ENCODE peak calls at places on chromosomes 7 and 10, in six cellular contexts. One of them, this sample, is unnamed.
A peak's percentile ranks its signal among the peaks of the same experiment; 100 is the strongest.

GRCh38 chr7:47556511-47557180 is 25.3 kb downstream of the TNS3 start:
- DNase-seq in cardiac muscle cell: no peak
- DNase-seq in right cardiac atrium: no peak
- DNase-seq in coronary artery: no peak
- DNase-seq in fibroblast of the aortic adventitia: no peak
- DNase-seq in fibroblast of lung: no peak
- DNase-seq in this sample: no peak

GRCh38 chr7:127655720-127656119 is 3.7 kb downstream of the SND1 start:
- DNase-seq in cardiac muscle cell: no peak
- DNase-seq in right cardiac atrium: no peak
- DNase-seq in coronary artery: no peak
- DNase-seq in fibroblast of the aortic adventitia: no peak
- DNase-seq in fibroblast of lung: no peak
- DNase-seq in this sample: no peak

GRCh38 chr7:106819546-106819945 is 45.5 kb upstream of the PIK3CG start:
- DNase-seq in cardiac muscle cell: no peak
- DNase-seq in right cardiac atrium: no peak
- DNase-seq in coronary artery: no peak
- DNase-seq in fibroblast of the aortic adventitia: no peak
- DNase-seq in fibroblast of lung: no peak
- DNase-seq in this sample: no peak

GRCh38 chr10:92087750-92088395 is 164.3 kb downstream of the BTAF1 start:
- DNase-seq in cardiac muscle cell: peak; percentile 85
- DNase-seq in right cardiac atrium: peak; percentile 61
- DNase-seq in coronary artery: no peak
- DNase-seq in fibroblast of the aortic adventitia: peak; percentile 89
- DNase-seq in fibroblast of lung: peak; percentile 86
- DNase-seq in this sample: peak; percentile 97

GRCh38 chr10:126956712-126957108 is 51.5 kb downstream of the DOCK1 start:
- DNase-seq in cardiac muscle cell: no peak
- DNase-seq in right cardiac atrium: no peak
- DNase-seq in coronary artery: no peak
- DNase-seq in fibroblast of the aortic adventitia: no peak
- DNase-seq in fibroblast of lung: no peak
- DNase-seq in this sample: no peak

GRCh38 chr7:95544174-95544573 is 52.1 kb downstream of the PDK4 start:
- DNase-seq in cardiac muscle cell: no peak
- DNase-seq in right cardiac atrium: no peak
- DNase-seq in coronary artery: no peak
- DNase-seq in fibroblast of the aortic adventitia: no peak
- DNase-seq in fibroblast of lung: peak; percentile 11
- DNase-seq in this sample: no peak

GRCh38 chr10:120266037-120266436 is 191.0 kb upstream of the PLPP4 start:
- DNase-seq in cardiac muscle cell: no peak
- DNase-seq in right cardiac atrium: no peak
- DNase-seq in coronary artery: no peak
- DNase-seq in fibroblast of the aortic adventitia: no peak
- DNase-seq in fibroblast of lung: no peak
- DNase-seq in this sample: no peak

GRCh38 chr10:76133597-76134255 is 702.3 kb downstream of the LRMDA start:
- DNase-seq in cardiac muscle cell: no peak
- DNase-seq in right cardiac atrium: no peak
- DNase-seq in coronary artery: no peak
- DNase-seq in fibroblast of the aortic adventitia: no peak
- DNase-seq in fibroblast of lung: no peak
- DNase-seq in this sample: no peak

GRCh38 chr7:23369695-23370404 is 70.7 kb downstream of the MALSU1 start:
- DNase-seq in cardiac muscle cell: no peak
- DNase-seq in right cardiac atrium: no peak
- DNase-seq in coronary artery: no peak
- DNase-seq in fibroblast of the aortic adventitia: no peak
- DNase-seq in fibroblast of lung: no peak
- DNase-seq in this sample: peak; percentile 10

GRCh38 chr7:5997210-5997808 is 11.5 kb downstream of the PMS2 start:
- DNase-seq in cardiac muscle cell: peak; percentile 79
- DNase-seq in right cardiac atrium: no peak
- DNase-seq in coronary artery: no peak
- DNase-seq in fibroblast of the aortic adventitia: peak; percentile 82
- DNase-seq in fibroblast of lung: peak; percentile 77
- DNase-seq in this sample: peak; percentile 53

GRCh38 chr7:17725761-17726160 is 214.5 kb downstream of the SNX13 start:
- DNase-seq in cardiac muscle cell: peak; percentile 6
- DNase-seq in right cardiac atrium: no peak
- DNase-seq in coronary artery: no peak
- DNase-seq in fibroblast of the aortic adventitia: peak; percentile 46
- DNase-seq in fibroblast of lung: peak; percentile 51
- DNase-seq in this sample: no peak

GRCh38 chr7:155144371-155144770 is 74.2 kb downstream of the HTR5A start:
- DNase-seq in cardiac muscle cell: no peak
- DNase-seq in right cardiac atrium: no peak
- DNase-seq in coronary artery: no peak
- DNase-seq in fibroblast of the aortic adventitia: no peak
- DNase-seq in fibroblast of lung: no peak
- DNase-seq in this sample: no peak

GRCh38 chr10:4450981-4451501 is 375.0 kb upstream of the AKR1E2 start:
- DNase-seq in cardiac muscle cell: peak; percentile 85
- DNase-seq in right cardiac atrium: no peak
- DNase-seq in coronary artery: no peak
- DNase-seq in fibroblast of the aortic adventitia: peak; percentile 85
- DNase-seq in fibroblast of lung: peak; percentile 82
- DNase-seq in this sample: peak; percentile 71

GRCh38 chr7:2614646-2615330 is 17.0 kb upstream of the TTYH3 start:
- DNase-seq in cardiac muscle cell: no peak
- DNase-seq in right cardiac atrium: peak; percentile 63
- DNase-seq in coronary artery: no peak
- DNase-seq in fibroblast of the aortic adventitia: peak; percentile 26
- DNase-seq in fibroblast of lung: no peak
- DNase-seq in this sample: no peak
- H3K4me3 ChIP-seq in cardiac muscle cell: no peak overlapping the region
- H3K4me3 ChIP-seq in right cardiac atrium: no peak overlapping the region
- H3K4me3 ChIP-seq in coronary artery: peak overlapping the region; percentile 32
- H3K4me3 ChIP-seq in fibroblast of the aortic adventitia: no peak overlapping the region
- H3K4me3 ChIP-seq in fibroblast of lung: no peak overlapping the region
- H3K4me3 ChIP-seq in this sample: no peak overlapping the region

GRCh38 chr7:21318916-21319270 is 109.0 kb upstream of the SP4 start:
- DNase-seq in cardiac muscle cell: no peak
- DNase-seq in right cardiac atrium: no peak
- DNase-seq in coronary artery: no peak
- DNase-seq in fibroblast of the aortic adventitia: no peak
- DNase-seq in fibroblast of lung: no peak
- DNase-seq in this sample: no peak
- H3K4me3 ChIP-seq in cardiac muscle cell: no peak overlapping the region
- H3K4me3 ChIP-seq in right cardiac atrium: no peak overlapping the region
- H3K4me3 ChIP-seq in coronary artery: no peak overlapping the region
- H3K4me3 ChIP-seq in fibroblast of the aortic adventitia: no peak overlapping the region
- H3K4me3 ChIP-seq in fibroblast of lung: no peak overlapping the region
- H3K4me3 ChIP-seq in this sample: no peak overlapping the region

DNA sequence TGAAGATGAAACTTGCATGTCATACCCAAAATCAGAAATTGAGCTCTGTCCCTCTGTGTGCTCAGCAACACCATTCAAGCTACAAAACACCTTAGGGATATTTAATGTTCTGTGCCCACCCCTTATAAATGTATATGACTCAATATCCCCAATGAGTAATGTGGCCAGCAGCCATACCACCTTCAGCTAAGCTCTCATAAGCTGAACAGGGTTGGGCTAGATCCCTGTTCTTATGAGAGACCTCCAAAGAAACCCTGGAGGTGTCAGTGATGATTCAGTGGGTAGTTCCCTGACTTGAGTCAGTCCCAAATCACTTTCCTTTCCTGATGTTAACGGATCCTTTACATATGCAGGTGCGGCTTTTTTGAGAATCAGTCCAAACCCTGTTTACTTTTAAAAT is 253.8 kb downstream of the CREB5 start:
- DNase-seq in cardiac muscle cell: no peak
- DNase-seq in right cardiac atrium: no peak
- DNase-seq in coronary artery: no peak
- DNase-seq in fibroblast of the aortic adventitia: peak; percentile 17
- DNase-seq in fibroblast of lung: peak; percentile 12
- DNase-seq in this sample: no peak
- H3K4me3 ChIP-seq in cardiac muscle cell: no peak overlapping the region
- H3K4me3 ChIP-seq in right cardiac atrium: no peak overlapping the region
- H3K4me3 ChIP-seq in coronary artery: no peak overlapping the region
- H3K4me3 ChIP-seq in fibroblast of the aortic adventitia: no peak overlapping the region
- H3K4me3 ChIP-seq in fibroblast of lung: no peak overlapping the region
- H3K4me3 ChIP-seq in this sample: no peak overlapping the region

GRCh38 chr7:101948650-101949049 is 131.2 kb downstream of the CUX1 start:
- DNase-seq in cardiac muscle cell: no peak
- DNase-seq in right cardiac atrium: no peak
- DNase-seq in coronary artery: no peak
- DNase-seq in fibroblast of the aortic adventitia: no peak
- DNase-seq in fibroblast of lung: no peak
- DNase-seq in this sample: no peak

GRCh38 chr7:101944611-101945010 is 127.2 kb downstream of the CUX1 start:
- DNase-seq in cardiac muscle cell: no peak
- DNase-seq in right cardiac atrium: no peak
- DNase-seq in coronary artery: no peak
- DNase-seq in fibroblast of the aortic adventitia: no peak
- DNase-seq in fibroblast of lung: no peak
- DNase-seq in this sample: no peak

GRCh38 chr7:101950450-101951119 is 133.2 kb downstream of the CUX1 start:
- DNase-seq in cardiac muscle cell: peak; percentile 88
- DNase-seq in right cardiac atrium: no peak
- DNase-seq in coronary artery: no peak
- DNase-seq in fibroblast of the aortic adventitia: peak; percentile 82
- DNase-seq in fibroblast of lung: peak; percentile 90
- DNase-seq in this sample: peak; percentile 84

GRCh38 chr7:101945034-101945758 is 127.8 kb downstream of the CUX1 start:
- DNase-seq in cardiac muscle cell: no peak
- DNase-seq in right cardiac atrium: no peak
- DNase-seq in coronary artery: no peak
- DNase-seq in fibroblast of the aortic adventitia: no peak
- DNase-seq in fibroblast of lung: no peak
- DNase-seq in this sample: no peak

GRCh38 chr7:101947899-101948298 is 130.5 kb downstream of the CUX1 start:
- DNase-seq in cardiac muscle cell: peak; percentile 58
- DNase-seq in right cardiac atrium: peak; percentile 90
- DNase-seq in coronary artery: no peak
- DNase-seq in fibroblast of the aortic adventitia: peak; percentile 26
- DNase-seq in fibroblast of lung: peak; percentile 33
- DNase-seq in this sample: peak; percentile 65
- H3K4me3 ChIP-seq in cardiac muscle cell: no peak overlapping the region
- H3K4me3 ChIP-seq in right cardiac atrium: no peak overlapping the region
- H3K4me3 ChIP-seq in coronary artery: peak overlapping the region; percentile 34
- H3K4me3 ChIP-seq in fibroblast of the aortic adventitia: no peak overlapping the region
- H3K4me3 ChIP-seq in fibroblast of lung: no peak overlapping the region
- H3K4me3 ChIP-seq in this sample: no peak overlapping the region

GRCh38 chr10:44030132-44030531 is 354.8 kb downstream of the CXCL12 start:
- DNase-seq in cardiac muscle cell: no peak
- DNase-seq in right cardiac atrium: no peak
- DNase-seq in coronary artery: no peak
- DNase-seq in fibroblast of the aortic adventitia: peak; percentile 5
- DNase-seq in fibroblast of lung: no peak
- DNase-seq in this sample: peak; percentile 84
- H3K4me3 ChIP-seq in cardiac muscle cell: no peak overlapping the region
- H3K4me3 ChIP-seq in right cardiac atrium: no peak overlapping the region
- H3K4me3 ChIP-seq in coronary artery: no peak overlapping the region
- H3K4me3 ChIP-seq in fibroblast of the aortic adventitia: no peak overlapping the region
- H3K4me3 ChIP-seq in fibroblast of lung: no peak overlapping the region
- H3K4me3 ChIP-seq in this sample: no peak overlapping the region

GRCh38 chr10:33341638-33342037 is 7.2 kb upstream of the NRP1 start:
- DNase-seq in cardiac muscle cell: no peak
- DNase-seq in right cardiac atrium: no peak
- DNase-seq in coronary artery: no peak
- DNase-seq in fibroblast of the aortic adventitia: peak; percentile 66
- DNase-seq in fibroblast of lung: peak; percentile 70
- DNase-seq in this sample: no peak
- H3K4me3 ChIP-seq in cardiac muscle cell: no peak overlapping the region
- H3K4me3 ChIP-seq in right cardiac atrium: peak overlapping the region; percentile 15
- H3K4me3 ChIP-seq in coronary artery: peak overlapping the region; percentile 4
- H3K4me3 ChIP-seq in fibroblast of the aortic adventitia: peak overlapping the region; percentile 34
- H3K4me3 ChIP-seq in fibroblast of lung: peak overlapping the region; percentile 49
- H3K4me3 ChIP-seq in this sample: no peak overlapping the region

DNA sequence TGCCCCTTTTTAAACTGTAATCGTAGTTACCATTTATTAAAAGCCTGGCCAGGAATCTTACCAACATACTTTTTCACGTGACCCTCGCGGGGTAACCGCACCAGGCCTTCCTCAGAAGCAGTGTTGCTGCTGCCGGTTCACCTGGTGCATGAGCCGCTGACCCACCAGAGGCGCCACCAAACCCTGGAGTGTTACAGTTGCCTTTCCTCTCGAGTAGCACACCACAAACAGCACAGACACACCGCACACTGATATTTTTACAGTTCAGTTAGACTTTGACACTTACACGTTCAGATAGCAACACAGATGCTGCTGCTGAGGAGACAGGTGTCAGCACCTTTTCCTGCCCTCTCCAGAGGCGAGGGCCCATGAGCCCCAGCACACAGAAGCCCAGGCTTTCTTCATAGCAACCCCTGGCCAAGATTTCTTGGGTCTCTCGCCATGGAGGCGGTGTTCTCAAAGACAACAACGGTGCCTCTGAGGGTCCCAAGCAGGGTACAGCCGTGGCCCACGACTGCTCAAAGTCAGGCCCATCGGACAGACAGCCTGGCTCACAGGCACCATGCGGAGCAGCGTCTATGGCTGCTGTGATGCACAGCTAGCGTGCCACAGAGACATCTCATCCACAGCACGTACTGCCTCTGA is 123.1 kb downstream of the DIP2C start:
- DNase-seq in cardiac muscle cell: no peak
- DNase-seq in right cardiac atrium: no peak
- DNase-seq in coronary artery: peak; percentile 33
- DNase-seq in fibroblast of the aortic adventitia: no peak
- DNase-seq in fibroblast of lung: no peak
- DNase-seq in this sample: no peak
- H3K4me3 ChIP-seq in cardiac muscle cell: no peak overlapping the region
- H3K4me3 ChIP-seq in right cardiac atrium: no peak overlapping the region
- H3K4me3 ChIP-seq in coronary artery: no peak overlapping the region
- H3K4me3 ChIP-seq in fibroblast of the aortic adventitia: no peak overlapping the region
- H3K4me3 ChIP-seq in fibroblast of lung: no peak overlapping the region
- H3K4me3 ChIP-seq in this sample: no peak overlapping the region